ENCODE peak calls at places on chromosomes 5 and 9, in four cellular contexts. One of them, this sample, is unnamed.

GRCh38 chr5:160263326-160263850 is 34.1 kb downstream of the FABP6 start:
- DNase-seq in HuH-7: no peak
- DNase-seq in sigmoid colon: no peak
- DNase-seq in SK-MEL-5: no peak
- DNase-seq in this sample: no peak

GRCh38 chr9:3023449-3023848 is 179.6 kb upstream of the PUM3 start:
- DNase-seq in SK-MEL-5: no peak
- DNase-seq in HuH-7: no peak
- DNase-seq in sigmoid colon: no peak
- DNase-seq in this sample: no peak

GRCh38 chr5:51495672-51496071 is 112.4 kb downstream of the ISL1 start:
- DNase-seq in sigmoid colon: no peak
- DNase-seq in SK-MEL-5: peak
- DNase-seq in HuH-7: no peak
- DNase-seq in this sample: no peak

GRCh38 chr5:178431063-178431776 is 159.0 kb downstream of the COL23A1 start:
- DNase-seq in HuH-7: no peak
- DNase-seq in sigmoid colon: no peak
- DNase-seq in SK-MEL-5: no peak
- DNase-seq in this sample: no peak

GRCh38 chr5:40124367-40124766 is 555.3 kb upstream of the PTGER4 start:
- DNase-seq in sigmoid colon: no peak
- DNase-seq in SK-MEL-5: peak
- DNase-seq in HuH-7: no peak
- DNase-seq in this sample: no peak

GRCh38 chr9:121974421-121974820 is 118.7 kb downstream of the TTLL11 start:
- DNase-seq in sigmoid colon: no peak
- DNase-seq in SK-MEL-5: no peak
- DNase-seq in HuH-7: no peak
- DNase-seq in this sample: no peak

GRCh38 chr9:16312116-16312515 is 558.4 kb downstream of the BNC2 start:
- DNase-seq in HuH-7: no peak
- DNase-seq in sigmoid colon: no peak
- DNase-seq in SK-MEL-5: no peak
- DNase-seq in this sample: no peak

GRCh38 chr9:130450344-130451003 is 5.7 kb downstream of the ASS1 start:
- DNase-seq in HuH-7: peak
- DNase-seq in SK-MEL-5: no peak
- DNase-seq in sigmoid colon: no peak
- DNase-seq in this sample: no peak

GRCh38 chr5:142446131-142446959 is 121.5 kb upstream of the SPRY4 start:
- DNase-seq in sigmoid colon: no peak
- DNase-seq in HuH-7: no peak
- DNase-seq in SK-MEL-5: peak
- DNase-seq in this sample: no peak

GRCh38 chr9:75083188-75083976 is 4.6 kb downstream of the NMRK1 start:
- DNase-seq in HuH-7: no peak
- DNase-seq in sigmoid colon: no peak
- DNase-seq in SK-MEL-5: peak
- DNase-seq in this sample: no peak

GRCh38 chr9:16671591-16672137 is 198.8 kb downstream of the BNC2 start:
- DNase-seq in SK-MEL-5: no peak
- DNase-seq in HuH-7: no peak
- DNase-seq in sigmoid colon: no peak
- DNase-seq in this sample: no peak

GRCh38 chr5:149162401-149163084 is 21.2 kb downstream of the ABLIM3 start:
- DNase-seq in SK-MEL-5: peak
- DNase-seq in sigmoid colon: no peak
- DNase-seq in HuH-7: no peak
- DNase-seq in this sample: no peak

GRCh38 chr9:136544549-136545064 is 1.2 kb downstream of the NOTCH1 start:
- DNase-seq in HuH-7: peak
- DNase-seq in sigmoid colon: peak
- DNase-seq in SK-MEL-5: peak
- DNase-seq in this sample: peak

GRCh38 chr9:122265265-122265900 is 701 bp downstream of the MRRF start:
- DNase-seq in SK-MEL-5: no peak
- DNase-seq in sigmoid colon: no peak
- DNase-seq in HuH-7: peak
- DNase-seq in this sample: no peak

GRCh38 chr5:38162625-38163024 is 95.7 kb upstream of the EGFLAM start:
- DNase-seq in sigmoid colon: no peak
- DNase-seq in HuH-7: no peak
- DNase-seq in SK-MEL-5: no peak
- DNase-seq in this sample: no peak

GRCh38 chr9:74876611-74877010 is 11.1 kb downstream of the TRPM6 start:
- DNase-seq in SK-MEL-5: no peak
- DNase-seq in sigmoid colon: no peak
- DNase-seq in HuH-7: no peak
- DNase-seq in this sample: no peak

GRCh38 chr5:176774216-176775171 is 35.9 kb upstream of the UNC5A start:
- DNase-seq in SK-MEL-5: no peak
- DNase-seq in HuH-7: no peak
- DNase-seq in sigmoid colon: peak
- DNase-seq in this sample: peak

GRCh38 chr9:127509261-127509954 is 58.1 kb downstream of the LRSAM1 start:
- DNase-seq in HuH-7: no peak
- DNase-seq in sigmoid colon: no peak
- DNase-seq in SK-MEL-5: no peak
- DNase-seq in this sample: no peak

GRCh38 chr5:132788990-132789886 is 12.2 kb upstream of the SEPTIN8 start:
- DNase-seq in SK-MEL-5: no peak
- DNase-seq in sigmoid colon: no peak
- DNase-seq in HuH-7: no peak
- DNase-seq in this sample: no peak

GRCh38 chr5:135559342-135559741 is 19.4 kb downstream of the CXCL14 start:
- DNase-seq in HuH-7: no peak
- DNase-seq in SK-MEL-5: peak
- DNase-seq in sigmoid colon: peak
- DNase-seq in this sample: peak

GRCh38 chr5:19855929-19856328 is 132.1 kb downstream of the CDH18 start:
- DNase-seq in sigmoid colon: no peak
- DNase-seq in HuH-7: no peak
- DNase-seq in SK-MEL-5: no peak
- DNase-seq in this sample: no peak

GRCh38 chr5:95822408-95823240 is at the start of gene GLRX:
- DNase-seq in sigmoid colon: peak
- DNase-seq in HuH-7: peak
- DNase-seq in SK-MEL-5: peak
- DNase-seq in this sample: peak

GRCh38 chr5:57366744-57367143 is 115.9 kb downstream of the ACTBL2 start:
- DNase-seq in HuH-7: no peak
- DNase-seq in SK-MEL-5: no peak
- DNase-seq in sigmoid colon: no peak
- DNase-seq in this sample: no peak

GRCh38 chr5:180670586-180671359 is 21.4 kb upstream of the FLT4 start:
- DNase-seq in SK-MEL-5: peak
- DNase-seq in HuH-7: no peak
- DNase-seq in sigmoid colon: no peak
- DNase-seq in this sample: no peak

GRCh38 chr9:113837349-113837748 is 38.8 kb upstream of the ZNF618 start:
- DNase-seq in SK-MEL-5: no peak
- DNase-seq in sigmoid colon: no peak
- DNase-seq in HuH-7: no peak
- DNase-seq in this sample: no peak

GRCh38 chr5:65142007-65142406 is 339.7 kb downstream of the ADAMTS6 start:
- DNase-seq in SK-MEL-5: no peak
- DNase-seq in sigmoid colon: no peak
- DNase-seq in HuH-7: no peak
- DNase-seq in this sample: no peak

GRCh38 chr5:119360905-119361605 is 5.2 kb downstream of the TNFAIP8 start:
- DNase-seq in sigmoid colon: no peak
- DNase-seq in SK-MEL-5: no peak
- DNase-seq in HuH-7: no peak
- DNase-seq in this sample: no peak

GRCh38 chr9:126664893-126665695 is 51.4 kb downstream of the LMX1B start:
- DNase-seq in SK-MEL-5: no peak
- DNase-seq in HuH-7: no peak
- DNase-seq in sigmoid colon: no peak
- DNase-seq in this sample: no peak